ENCODE peak calls at places on chromosomes 5 and 9, in ten cellular contexts. F is pancreas; K is uterus; V is fibroblast of lung; M is right lobe of liver; P is breast epithelium; I is suprapubic skin; Q is HepG2; A is CD8-positive, alpha-beta T cell; R is ovary. H is an unnamed sample. For H3K4me1, the result is how much of the 10 kb centered on the place peaks cover.

GRCh38 chr5:10593531-10594181 is 29.8 kb downstream of the ANKRD33B start:
- DNase-seq in F (no peak), K (no peak), V (no peak), M (no peak), P (no peak), I (no peak), Q (no peak), A (no peak), R (no peak), H (no peak)

GRCh38 chr9:68702493-68702892 is 2.5 kb upstream of the PIP5K1B start:
- DNase-seq in F (no peak), K (no peak), V (no peak), M (no peak), P (no peak), I (no peak), Q (peak), A (no peak), R (no peak), H (no peak)

GRCh38 chr5:160230686-160231527 is 1.6 kb downstream of the FABP6 start:
- DNase-seq in F (peak), K (no peak), V (peak), M (no peak), P (peak), I (no peak), Q (no peak), A (no peak), R (no peak), H (peak)

GRCh38 chr9:137294091-137294683 is 7.9 kb downstream of the NRARP start:
- DNase-seq in F (peak), K (no peak), V (peak), M (peak), P (no peak), I (no peak), Q (peak), A (no peak), R (peak), H (no peak)

GRCh38 chr5:140108093-140109049 is 5.5 kb upstream of the PURA start:
- DNase-seq in F (peak), K (no peak), V (no peak), M (peak), P (no peak), I (peak), Q (no peak), A (peak), R (peak), H (peak)

GRCh38 chr5:135823799-135824366 is 10.6 kb upstream of the SLC25A48 start:
- DNase-seq in F (no peak), K (no peak), V (no peak), M (no peak), P (no peak), I (no peak), Q (no peak), A (no peak), R (no peak), H (no peak)

GRCh38 chr5:160675988-160676387 is 176.0 kb downstream of the ATP10B start:
- DNase-seq in F (no peak), K (no peak), V (no peak), M (no peak), P (no peak), I (no peak), Q (no peak), A (no peak), R (no peak), H (no peak)

GRCh38 chr5:118919016-118919415 is 69.3 kb downstream of the DTWD2 start:
- DNase-seq in F (no peak), K (no peak), V (no peak), M (no peak), P (no peak), I (no peak), Q (no peak), A (no peak), R (no peak), H (no peak)

GRCh38 chr9:71830929-71831328 is 62.6 kb upstream of the CEMIP2 start:
- DNase-seq in F (no peak), K (no peak), V (peak), M (no peak), P (no peak), I (no peak), Q (no peak), A (no peak), R (no peak), H (no peak)

GRCh38 chr5:3309538-3309937 is 286.1 kb upstream of the IRX1 start:
- DNase-seq in F (no peak), K (no peak), V (no peak), M (no peak), P (no peak), I (no peak), Q (no peak), A (no peak), R (no peak), H (no peak)

GRCh38 chr9:123686131-123686848 is 243.6 kb downstream of the DENND1A start:
- DNase-seq in F (no peak), K (no peak), V (peak), M (no peak), P (no peak), I (no peak), Q (no peak), A (no peak), R (no peak), H (no peak)

GRCh38 chr5:150345716-150346115 is 11.8 kb upstream of the TCOF1 start:
- DNase-seq in F (no peak), K (no peak), V (no peak), M (no peak), P (no peak), I (no peak), Q (no peak), A (no peak), R (no peak), H (no peak)

GRCh38 chr5:78677777-78678668 is 29.5 kb upstream of the LHFPL2 start:
- DNase-seq in F (no peak), K (peak), V (peak), M (no peak), P (peak), I (no peak), Q (no peak), A (no peak), R (peak), H (peak)
- H3K27ac ChIP-seq in F (no peak), K (peak), V (peak), M (no peak), P (peak), I (peak), Q (no peak), A (no peak), R (peak), H (peak)

GRCh38 chr9:4661165-4662095 is 664 bp upstream of the PLPP6 start:
- DNase-seq in F (no peak), K (no peak), V (peak), M (no peak), P (no peak), I (no peak), Q (no peak), A (no peak), R (no peak), H (no peak)
- TF ChIP-seq CTCF in F (no peak), K (no peak), V (no peak), M (no peak), P (no peak), I (no peak), Q (no peak), A (no peak), R (no peak), H (no peak)

GRCh38 chr9:131098391-131099087 is 2.2 kb downstream of the AIF1L start:
- DNase-seq in F (no peak), K (no peak), V (no peak), M (no peak), P (no peak), I (no peak), Q (no peak), A (no peak), R (no peak), H (no peak)
- H3K4me1 ChIP-seq in F (under half), K (under half), V (under half), M (under half), P (under half), I (under half), Q (under half), A (under half), R (under half), H (under half)

GRCh38 chr9:70133253-70134208 is 89.9 kb downstream of the MAMDC2 start:
- DNase-seq in F (no peak), K (no peak), V (peak), M (no peak), P (no peak), I (no peak), Q (no peak), A (no peak), R (no peak), H (no peak)

GRCh38 chr9:70137577-70137976 is 93.9 kb downstream of the MAMDC2 start:
- DNase-seq in F (no peak), K (no peak), V (peak), M (no peak), P (no peak), I (no peak), Q (no peak), A (no peak), R (no peak), H (no peak)

GRCh38 chr9:70135176-70135575 is 91.5 kb downstream of the MAMDC2 start:
- DNase-seq in F (no peak), K (no peak), V (peak), M (no peak), P (no peak), I (no peak), Q (no peak), A (no peak), R (no peak), H (no peak)

GRCh38 chr9:70134360-70134759 is 90.7 kb downstream of the MAMDC2 start:
- DNase-seq in F (no peak), K (no peak), V (no peak), M (no peak), P (no peak), I (no peak), Q (no peak), A (no peak), R (no peak), H (no peak)

GRCh38 chr9:70136632-70137031 is 93.0 kb downstream of the MAMDC2 start:
- DNase-seq in F (no peak), K (no peak), V (peak), M (no peak), P (no peak), I (no peak), Q (no peak), A (no peak), R (no peak), H (no peak)
- H3K27ac ChIP-seq in F (no peak), K (no peak), V (no peak), M (no peak), P (no peak), I (no peak), Q (no peak), A (no peak), R (no peak), H (no peak)

GRCh38 chr5:175697846-175698245 is 40.0 kb downstream of the HRH2 start:
- DNase-seq in F (no peak), K (no peak), V (no peak), M (no peak), P (no peak), I (peak), Q (no peak), A (no peak), R (no peak), H (peak)

GRCh38 chr5:175696855-175697198 is 39.0 kb downstream of the HRH2 start:
- DNase-seq in F (no peak), K (no peak), V (no peak), M (no peak), P (no peak), I (peak), Q (no peak), A (no peak), R (no peak), H (no peak)

GRCh38 chr5:175694371-175695160 is 36.7 kb downstream of the HRH2 start:
- DNase-seq in F (no peak), K (no peak), V (no peak), M (no peak), P (no peak), I (peak), Q (no peak), A (no peak), R (no peak), H (no peak)

GRCh38 chr5:175695161-175696126 is 37.6 kb downstream of the HRH2 start:
- DNase-seq in F (no peak), K (no peak), V (no peak), M (no peak), P (no peak), I (peak), Q (no peak), A (no peak), R (no peak), H (no peak)

GRCh38 chr5:175696139-175696854 is 38.4 kb downstream of the HRH2 start:
- DNase-seq in F (peak), K (peak), V (no peak), M (peak), P (no peak), I (no peak), Q (no peak), A (peak), R (no peak), H (peak)
- TF ChIP-seq CTCF in F (no peak), K (peak), V (no peak), M (peak), P (peak), I (peak), Q (peak), A (peak), R (no peak), H (peak)